ENCODE peak calls at places on chromosome 19, in eight cellular contexts. B, X, J, C, R, D, O and N are unnamed samples.

GRCh38 chr19:29743681-29744080 is 28.6 kb upstream of the C19orf12 start:
- DNase-seq in B (no peak), R (no peak), C (no peak), O (no peak), D (no peak), J (no peak), X (no peak), N (no peak)

GRCh38 chr19:12626958-12627357 is 16.2 kb downstream of the ZNF791 start:
- DNase-seq in X (no peak), O (no peak), D (no peak), R (no peak), C (no peak), B (no peak), J (no peak), N (no peak)

GRCh38 chr19:1154731-1155351 is 19.2 kb downstream of the SBNO2 start:
- DNase-seq in X (no peak), J (no peak), D (peak; percentile 28), B (no peak), O (no peak), C (peak; percentile 87), R (no peak), N (no peak)

GRCh38 chr19:33413868-33414666 is 40.6 kb downstream of the CEBPG start:
- DNase-seq in J (no peak), D (no peak), R (no peak), C (no peak), O (no peak), B (no peak), X (no peak), N (no peak)

GRCh38 chr19:34316741-34317241 is 48.2 kb upstream of the GPI start:
- DNase-seq in X (no peak), D (no peak), R (no peak), O (no peak), B (no peak), C (no peak), J (no peak), N (no peak)

GRCh38 chr19:17097593-17098126 is 22.1 kb downstream of the MYO9B start:
- DNase-seq in B (no peak), D (no peak), X (no peak), J (no peak), O (no peak), C (no peak), R (no peak), N (no peak)

GRCh38 chr19:16442386-16443276 is 29.1 kb downstream of the EPS15L1 start:
- DNase-seq in O (no peak), J (no peak), B (peak; percentile 15), D (no peak), R (no peak), X (no peak), C (peak; percentile 60), N (no peak)

GRCh38 chr19:53980553-53981407 is 10.7 kb upstream of the CACNG6 start:
- DNase-seq in B (peak; percentile 78), O (no peak), X (no peak), J (no peak), C (no peak), D (no peak), R (peak; percentile 95), N (no peak)

GRCh38 chr19:43720936-43721335 is 5.1 kb downstream of the IRGC start:
- DNase-seq in D (no peak), J (no peak), B (no peak), X (no peak), C (no peak), O (no peak), R (no peak), N (no peak)

GRCh38 chr19:41308450-41309224 is 1.3 kb upstream of the CCDC97 start:
- DNase-seq in B (peak; percentile 87), X (peak; percentile 95), R (peak; percentile 93), C (peak; percentile 98), D (peak; percentile 89), J (peak; percentile 95), O (peak; percentile 88), N (peak; percentile 84)

GRCh38 chr19:49326165-49326704 is 1.2 kb upstream of the SLC6A16 start:
- DNase-seq in J (no peak), R (no peak), X (no peak), B (no peak), O (no peak), D (no peak), C (no peak), N (no peak)

GRCh38 chr19:3785464-3785937 is 680 bp downstream of the MATK start:
- DNase-seq in D (no peak), X (no peak), J (no peak), C (no peak), O (no peak), B (peak; percentile 2), R (no peak), N (no peak)

GRCh38 chr19:16074488-16075365 is 1.6 kb upstream of the TPM4 start:
- DNase-seq in D (no peak), B (no peak), R (no peak), C (no peak), O (no peak), J (no peak), X (no peak), N (no peak)

GRCh38 chr19:29696045-29696682 is 18.9 kb downstream of the C19orf12 start:
- DNase-seq in D (no peak), R (no peak), B (no peak), O (no peak), X (no peak), J (no peak), C (no peak), N (no peak)

GRCh38 chr19:35288843-35289355 is 3.1 kb upstream of the MAG start:
- DNase-seq in C (no peak), D (no peak), B (no peak), R (no peak), J (no peak), O (no peak), X (no peak), N (no peak)

GRCh38 chr19:29019403-29019802 is 193.5 kb downstream of the UQCRFS1 start:
- DNase-seq in R (no peak), O (no peak), J (no peak), D (no peak), X (no peak), C (no peak), B (no peak), N (no peak)

GRCh38 chr19:798415-799075 is 1.3 kb downstream of the PTBP1 start:
- DNase-seq in C (no peak), R (no peak), B (peak; percentile 41), O (no peak), D (no peak), X (no peak), J (no peak), N (no peak)

GRCh38 chr19:49361438-49362047 is 673 bp downstream of the TEAD2 start:
- DNase-seq in O (no peak), C (peak; percentile 80), X (peak; percentile 84), J (no peak), D (peak; percentile 53), B (peak; percentile 90), R (peak; percentile 73), N (no peak)

GRCh38 chr19:3766520-3766919 is 4.0 kb downstream of the MRPL54 start:
- DNase-seq in B (no peak), J (no peak), D (no peak), C (no peak), O (no peak), X (no peak), R (no peak), N (no peak)